ENCODE peak calls at places on chromosomes 12 and 14, in five cellular contexts. F is stomach, Z is sigmoid colon, W is testis, Y is heart left ventricle. A is an unnamed sample.

GRCh38 chr12:104522985-104523719 is 66.4 kb downstream of the CHST11 start:
- DNase-seq in Y (no peak), Z (no peak), F (no peak), W (no peak), A (no peak)

GRCh38 chr14:103118663-103119404 is 4.4 kb upstream of the TNFAIP2 start:
- DNase-seq in Z (peak), Y (peak), F (peak), W (peak), A (no peak)

GRCh38 chr12:92987846-92988621 is 58.9 kb upstream of the EEA1 start:
- DNase-seq in W (no peak), F (no peak), Y (no peak), Z (no peak), A (no peak)

GRCh38 chr14:94313991-94314655 is 9.0 kb downstream of the SERPINA6 start:
- DNase-seq in F (no peak), Y (no peak), Z (no peak), W (no peak), A (peak)

GRCh38 chr12:127926004-127926403 is 341.0 kb upstream of the TMEM132C start:
- DNase-seq in F (no peak), Y (no peak), Z (no peak), W (peak), A (no peak)

GRCh38 chr12:47735649-47736048 is 10.4 kb upstream of the ENDOU start:
- DNase-seq in Z (no peak), W (no peak), Y (peak), F (no peak), A (no peak)

GRCh38 chr14:101838476-101838875 is 77.0 kb downstream of the PPP2R5C start:
- DNase-seq in W (peak), Z (peak), Y (no peak), F (no peak), A (no peak)

GRCh38 chr14:34742509-34743115 is 28.2 kb upstream of the CFL2 start:
- DNase-seq in W (no peak), Y (no peak), Z (no peak), F (no peak), A (no peak)

GRCh38 chr14:38931969-38932652 is 170.9 kb downstream of the SEC23A start:
- DNase-seq in Y (no peak), W (no peak), F (no peak), Z (no peak), A (no peak)

GRCh38 chr12:97160277-97160676 is 253.2 kb downstream of the NEDD1 start:
- DNase-seq in W (no peak), Z (no peak), F (no peak), Y (no peak), A (no peak)

GRCh38 chr12:108069766-108070165 is 59.3 kb upstream of the WSCD2 start:
- DNase-seq in Y (no peak), W (no peak), Z (no peak), F (no peak), A (no peak)

GRCh38 chr14:105142651-105143450 is 25.7 kb downstream of the JAG2 start:
- DNase-seq in Z (peak), F (no peak), Y (peak), W (no peak), A (no peak)

GRCh38 chr12:124764451-124764850 is 99.2 kb downstream of the SCARB1 start:
- DNase-seq in Y (no peak), Z (no peak), F (no peak), W (peak), A (no peak)

GRCh38 chr12:54525383-54525782 is 24.0 kb upstream of the PDE1B start:
- DNase-seq in W (no peak), F (no peak), Z (no peak), Y (no peak), A (no peak)

GRCh38 chr14:89486505-89486904 is 69.5 kb upstream of the FOXN3 start:
- DNase-seq in F (no peak), Y (no peak), W (no peak), Z (no peak), A (no peak)

GRCh38 chr14:54173782-54174181 is 217.2 kb upstream of the BMP4 start:
- DNase-seq in Y (no peak), Z (no peak), W (no peak), F (no peak), A (no peak)

GRCh38 chr14:43503508-43503907 is 1003.6 kb downstream of the FSCB start:
- DNase-seq in Z (no peak), Y (no peak), W (no peak), F (no peak), A (no peak)

GRCh38 chr12:4829161-4829792 is 80.4 kb upstream of the KCNA1 start:
- DNase-seq in W (no peak), Z (no peak), Y (no peak), F (no peak), A (no peak)

GRCh38 chr14:20093442-20093841 is 17.1 kb upstream of the OR4K17 start:
- DNase-seq in Y (no peak), W (no peak), F (no peak), Z (no peak), A (no peak)

GRCh38 chr12:84502907-84503787 is 409.5 kb downstream of the SLC6A15 start:
- DNase-seq in Y (no peak), F (peak), W (peak), Z (no peak), A (no peak)

GRCh38 chr14:66662374-66662773 is 154.4 kb downstream of the GPHN start:
- DNase-seq in W (peak), F (no peak), Y (no peak), Z (no peak), A (no peak)

GRCh38 chr14:102052522-102052921 is 34.3 kb downstream of the HSP90AA1 start:
- DNase-seq in F (no peak), Z (no peak), Y (no peak), W (no peak), A (no peak)

GRCh38 chr12:100987552-100988277 is 193.1 kb downstream of the ANO4 start:
- DNase-seq in F (no peak), Z (no peak), Y (no peak), W (peak), A (no peak)

GRCh38 chr14:34826661-34827060 is 48.5 kb downstream of the BAZ1A start:
- DNase-seq in F (no peak), Y (no peak), W (no peak), Z (no peak), A (no peak)

GRCh38 chr14:45254771-45255170 is 1.8 kb upstream of the MIS18BP1 start:
- DNase-seq in Y (no peak), W (no peak), Z (no peak), F (no peak), A (no peak)

GRCh38 chr14:45253754-45254300 is 825 bp upstream of the MIS18BP1 start:
- DNase-seq in Z (peak), W (peak), Y (no peak), F (no peak), A (no peak)

GRCh38 chr14:45251912-45252311 is 1.1 kb downstream of the MIS18BP1 start:
- DNase-seq in Z (no peak), W (no peak), Y (no peak), F (no peak), A (no peak)

GRCh38 chr14:45252356-45253069 is 489 bp downstream of the MIS18BP1 start:
- DNase-seq in Y (no peak), F (no peak), Z (no peak), W (peak), A (no peak)

GRCh38 chr14:45253070-45253753 is at the start of gene MIS18BP1:
- DNase-seq in Z (peak), Y (peak), F (peak), W (peak), A (peak)
- TF ChIP-seq POLR2A in Z (peak), Y (peak), F (no peak), W (peak), A (no peak)

GRCh38 chr12:19994970-19995369 is 373.4 kb upstream of the PDE3A start:
- DNase-seq in W (no peak), Y (no peak), Z (no peak), F (no peak), A (no peak)
- TF ChIP-seq CTCF in W (no peak), Y (peak), Z (no peak), F (no peak), A (no peak)

DNA sequence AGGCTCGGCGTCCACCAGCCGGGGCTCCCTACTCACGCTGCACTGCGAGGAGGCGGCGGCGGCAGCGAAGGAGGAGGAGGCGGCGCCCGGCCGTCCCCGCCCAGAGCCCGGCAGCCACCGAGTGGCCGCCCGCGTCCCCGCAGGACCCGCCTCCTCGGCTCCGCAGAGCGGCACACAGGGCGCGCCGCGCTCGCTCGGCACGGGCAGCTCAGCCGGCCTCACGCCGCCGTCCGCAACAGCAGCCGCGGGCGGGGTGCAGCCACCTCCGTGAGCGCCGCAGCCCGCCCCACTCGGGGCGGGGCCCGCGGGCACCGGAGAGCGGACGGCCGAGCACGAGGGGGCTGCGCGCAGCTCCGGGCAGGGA is at the start of gene ATP2B1:
- DNase-seq in W (peak), F (peak), Z (peak), Y (peak), A (peak)
- TF ChIP-seq POLR2A in W (peak), F (no peak), Z (no peak), Y (peak), A (no peak)

GRCh38 chr14:21724115-21724973 is 50.7 kb upstream of the OR4E1 start:
- DNase-seq in Y (no peak), F (no peak), W (no peak), Z (no peak), A (no peak)

GRCh38 chr14:21719841-21720240 is 46.2 kb upstream of the OR4E1 start:
- DNase-seq in W (no peak), Z (no peak), F (no peak), Y (no peak), A (no peak)

GRCh38 chr14:21721504-21721903 is 47.9 kb upstream of the OR4E1 start:
- DNase-seq in Z (no peak), W (no peak), F (no peak), Y (no peak), A (no peak)

GRCh38 chr14:21723431-21724045 is 49.9 kb upstream of the OR4E1 start:
- DNase-seq in F (no peak), Y (no peak), W (peak), Z (no peak), A (no peak)
- TF ChIP-seq CTCF in F (no peak), Y (no peak), W (no peak), Z (no peak), A (no peak)

DNA sequence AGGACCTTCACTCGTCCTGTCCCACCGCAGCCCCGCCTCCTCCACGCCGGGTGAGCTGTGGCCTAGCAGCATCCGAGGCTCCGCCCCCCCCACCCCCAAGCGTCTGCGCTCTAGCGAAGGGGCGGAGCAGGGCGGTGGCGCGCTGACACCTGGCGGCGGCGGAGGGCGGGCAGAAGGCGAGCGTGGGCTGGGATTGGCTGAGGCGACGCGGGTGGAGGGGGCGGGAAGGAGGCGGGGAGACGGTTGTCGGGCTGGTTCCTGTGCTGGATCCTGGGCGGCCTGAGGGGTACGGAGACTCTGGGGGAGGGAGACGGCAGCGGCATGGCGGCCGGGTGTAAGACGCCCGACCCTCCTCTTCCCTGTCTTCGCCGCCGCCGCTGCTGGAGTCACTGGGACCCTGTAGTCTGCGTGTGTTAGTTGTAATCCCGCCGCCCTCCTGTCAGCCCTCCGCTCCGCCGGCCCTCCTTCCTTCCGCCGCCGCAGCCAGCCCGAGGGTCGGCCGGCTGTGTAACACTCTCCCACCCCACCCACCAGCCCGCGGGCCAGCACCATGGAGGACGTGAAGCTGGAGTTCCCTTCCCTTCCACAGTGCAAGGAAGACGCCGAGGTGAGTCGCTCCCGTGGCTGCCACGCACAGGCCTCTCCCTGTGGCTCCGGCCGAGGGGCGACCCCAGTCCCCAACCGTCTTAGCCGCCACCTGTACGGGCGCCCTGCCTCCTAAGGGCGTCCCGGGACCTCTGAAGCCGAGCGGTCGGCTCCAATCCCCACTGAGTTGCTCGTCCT is at the start of gene STYX:
- DNase-seq in Y (peak), Z (peak), F (peak), W (peak), A (peak)
- TF ChIP-seq POLR2A in Y (peak), Z (peak), F (peak), W (peak), A (no peak)

DNA sequence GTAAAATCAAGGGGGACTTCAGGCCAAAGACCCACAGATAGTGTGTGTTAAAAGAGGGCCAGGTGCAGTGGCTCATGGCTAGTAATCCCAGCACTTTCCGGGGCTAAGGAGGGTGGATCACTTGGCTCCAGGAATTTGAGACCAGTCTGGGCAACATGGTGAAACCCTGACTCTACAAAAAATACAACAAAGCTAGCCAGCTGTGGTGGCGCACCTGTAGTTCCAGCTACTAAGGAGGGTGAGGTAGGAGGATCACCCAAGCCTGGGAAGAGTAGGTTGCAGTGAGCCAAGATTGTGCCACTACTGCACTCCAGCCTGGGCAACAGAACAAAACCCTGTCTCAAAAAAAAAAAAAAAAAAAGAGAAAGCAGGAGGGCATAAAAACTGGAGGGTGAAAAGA is 8.5 kb downstream of the VCPKMT start:
- DNase-seq in Z (no peak), W (no peak), Y (no peak), F (no peak), A (no peak)
- TF ChIP-seq CTCF in Z (no peak), W (no peak), Y (no peak), F (no peak), A (no peak)

A was measured in lower leg skin.